ENCODE peak calls at places on chromosomes 16 and 17, in seven cellular contexts. One of them, this sample, is unnamed.

GRCh38 chr16:66927012-66927436 is 1.7 kb upstream of the RRAD start:
- DNase-seq in H1: no peak
- DNase-seq in H9: peak
- DNase-seq in IMR-90: peak
- DNase-seq in neuronal stem cell: no peak
- DNase-seq in mesenchymal stem cell: peak
- DNase-seq in trophoblast cell: peak
- DNase-seq in this sample: peak

GRCh38 chr17:49360796-49361128 is 1.3 kb downstream of the ZNF652 start:
- DNase-seq in H1: no peak
- DNase-seq in H9: no peak
- DNase-seq in IMR-90: peak
- DNase-seq in neuronal stem cell: no peak
- DNase-seq in mesenchymal stem cell: no peak
- DNase-seq in trophoblast cell: no peak
- DNase-seq in this sample: no peak

GRCh38 chr17:20300399-20301037 is 166.8 kb downstream of the LGALS9B start:
- DNase-seq in H1: no peak
- DNase-seq in H9: no peak
- DNase-seq in IMR-90: peak
- DNase-seq in neuronal stem cell: no peak
- DNase-seq in mesenchymal stem cell: peak
- DNase-seq in trophoblast cell: peak
- DNase-seq in this sample: no peak

GRCh38 chr16:63904930-63905329 is 1216.9 kb downstream of the CDH11 start:
- DNase-seq in H1: no peak
- DNase-seq in H9: no peak
- DNase-seq in IMR-90: no peak
- DNase-seq in neuronal stem cell: no peak
- DNase-seq in mesenchymal stem cell: no peak
- DNase-seq in trophoblast cell: no peak
- DNase-seq in this sample: no peak

GRCh38 chr17:79438045-79438444 is 172.8 kb downstream of the RBFOX3 start:
- DNase-seq in H1: no peak
- DNase-seq in H9: no peak
- DNase-seq in IMR-90: no peak
- DNase-seq in neuronal stem cell: no peak
- DNase-seq in mesenchymal stem cell: no peak
- DNase-seq in trophoblast cell: no peak
- DNase-seq in this sample: peak

GRCh38 chr17:80998388-80999223 is 7.0 kb downstream of the CHMP6 start:
- DNase-seq in H1: no peak
- DNase-seq in H9: no peak
- DNase-seq in IMR-90: no peak
- DNase-seq in neuronal stem cell: no peak
- DNase-seq in mesenchymal stem cell: no peak
- DNase-seq in trophoblast cell: no peak
- DNase-seq in this sample: no peak

GRCh38 chr17:18219016-18219415 is 6.4 kb upstream of the LLGL1 start:
- DNase-seq in H1: no peak
- DNase-seq in H9: no peak
- DNase-seq in IMR-90: peak
- DNase-seq in neuronal stem cell: no peak
- DNase-seq in mesenchymal stem cell: peak
- DNase-seq in trophoblast cell: no peak
- DNase-seq in this sample: no peak

GRCh38 chr16:13148836-13149235 is 247.4 kb downstream of the SHISA9 start:
- DNase-seq in H1: no peak
- DNase-seq in H9: no peak
- DNase-seq in IMR-90: no peak
- DNase-seq in neuronal stem cell: no peak
- DNase-seq in mesenchymal stem cell: no peak
- DNase-seq in trophoblast cell: no peak
- DNase-seq in this sample: no peak

GRCh38 chr17:36153887-36154576 is 22.4 kb downstream of the TBC1D3B start:
- DNase-seq in H1: no peak
- DNase-seq in H9: no peak
- DNase-seq in IMR-90: no peak
- DNase-seq in neuronal stem cell: no peak
- DNase-seq in mesenchymal stem cell: no peak
- DNase-seq in trophoblast cell: no peak
- DNase-seq in this sample: no peak

GRCh38 chr16:66189951-66190350 is 176.5 kb upstream of the CDH5 start:
- DNase-seq in H1: no peak
- DNase-seq in H9: no peak
- DNase-seq in IMR-90: peak
- DNase-seq in neuronal stem cell: no peak
- DNase-seq in mesenchymal stem cell: peak
- DNase-seq in trophoblast cell: no peak
- DNase-seq in this sample: no peak

GRCh38 chr17:40555296-40556190 is 9.7 kb downstream of the CCR7 start:
- DNase-seq in H1: no peak
- DNase-seq in H9: no peak
- DNase-seq in IMR-90: no peak
- DNase-seq in neuronal stem cell: no peak
- DNase-seq in mesenchymal stem cell: no peak
- DNase-seq in trophoblast cell: peak
- DNase-seq in this sample: no peak

GRCh38 chr17:3639981-3640596 is 3.5 kb downstream of the CTNS start:
- DNase-seq in H1: no peak
- DNase-seq in H9: no peak
- DNase-seq in IMR-90: peak
- DNase-seq in neuronal stem cell: no peak
- DNase-seq in mesenchymal stem cell: no peak
- DNase-seq in trophoblast cell: no peak
- DNase-seq in this sample: peak

GRCh38 chr16:67459066-67459857 is 21.7 kb downstream of the ATP6V0D1 start:
- DNase-seq in H1: no peak
- DNase-seq in H9: no peak
- DNase-seq in IMR-90: no peak
- DNase-seq in neuronal stem cell: no peak
- DNase-seq in mesenchymal stem cell: peak
- DNase-seq in trophoblast cell: no peak
- DNase-seq in this sample: no peak

GRCh38 chr16:65122974-65123845 is 1.3 kb upstream of the CDH11 start:
- DNase-seq in H1: no peak
- DNase-seq in H9: peak
- DNase-seq in IMR-90: peak
- DNase-seq in neuronal stem cell: peak
- DNase-seq in mesenchymal stem cell: peak
- DNase-seq in trophoblast cell: no peak
- DNase-seq in this sample: peak

GRCh38 chr16:1456951-1457350 is 12.6 kb upstream of the CCDC154 start:
- DNase-seq in H1: peak
- DNase-seq in H9: no peak
- DNase-seq in IMR-90: no peak
- DNase-seq in neuronal stem cell: no peak
- DNase-seq in mesenchymal stem cell: no peak
- DNase-seq in trophoblast cell: no peak
- DNase-seq in this sample: no peak

GRCh38 chr17:50258647-50259483 is 15.4 kb upstream of the TMEM92 start:
- DNase-seq in H1: no peak
- DNase-seq in H9: peak
- DNase-seq in IMR-90: peak
- DNase-seq in neuronal stem cell: no peak
- DNase-seq in mesenchymal stem cell: no peak
- DNase-seq in trophoblast cell: no peak
- DNase-seq in this sample: no peak

GRCh38 chr16:9155876-9156275 is 64.4 kb downstream of the HAPSTR1 start:
- DNase-seq in H1: no peak
- DNase-seq in H9: no peak
- DNase-seq in IMR-90: no peak
- DNase-seq in neuronal stem cell: no peak
- DNase-seq in mesenchymal stem cell: no peak
- DNase-seq in trophoblast cell: no peak
- DNase-seq in this sample: no peak

GRCh38 chr17:74862108-74862901 is 2.6 kb upstream of the GRIN2C start:
- DNase-seq in H1: peak
- DNase-seq in H9: peak
- DNase-seq in IMR-90: peak
- DNase-seq in neuronal stem cell: peak
- DNase-seq in mesenchymal stem cell: peak
- DNase-seq in trophoblast cell: no peak
- DNase-seq in this sample: peak

GRCh38 chr17:75854111-75854748 is 905 bp downstream of the WBP2 start:
- DNase-seq in H1: no peak
- DNase-seq in H9: peak
- DNase-seq in IMR-90: peak
- DNase-seq in neuronal stem cell: no peak
- DNase-seq in mesenchymal stem cell: peak
- DNase-seq in trophoblast cell: peak
- DNase-seq in this sample: peak

GRCh38 chr17:58668598-58668935 is 23.3 kb downstream of the TEX14 start:
- DNase-seq in H1: no peak
- DNase-seq in H9: no peak
- DNase-seq in IMR-90: no peak
- DNase-seq in neuronal stem cell: no peak
- DNase-seq in mesenchymal stem cell: no peak
- DNase-seq in trophoblast cell: no peak
- DNase-seq in this sample: no peak

GRCh38 chr17:4741544-4741943 is 1.8 kb upstream of the CXCL16 start:
- DNase-seq in H1: no peak
- DNase-seq in H9: no peak
- DNase-seq in IMR-90: no peak
- DNase-seq in neuronal stem cell: no peak
- DNase-seq in mesenchymal stem cell: no peak
- DNase-seq in trophoblast cell: no peak
- DNase-seq in this sample: no peak

GRCh38 chr17:68398731-68399637 is 58.3 kb downstream of the WIPI1 start:
- DNase-seq in H1: peak
- DNase-seq in H9: peak
- DNase-seq in IMR-90: peak
- DNase-seq in neuronal stem cell: peak
- DNase-seq in mesenchymal stem cell: peak
- DNase-seq in trophoblast cell: peak
- DNase-seq in this sample: peak

GRCh38 chr16:15521758-15522509 is 87.5 kb downstream of the BMERB1 start:
- DNase-seq in H1: no peak
- DNase-seq in H9: no peak
- DNase-seq in IMR-90: no peak
- DNase-seq in neuronal stem cell: no peak
- DNase-seq in mesenchymal stem cell: peak
- DNase-seq in trophoblast cell: no peak
- DNase-seq in this sample: peak

GRCh38 chr17:12507046-12507445 is 158.6 kb upstream of the MYOCD start:
- DNase-seq in H1: no peak
- DNase-seq in H9: no peak
- DNase-seq in IMR-90: no peak
- DNase-seq in neuronal stem cell: no peak
- DNase-seq in mesenchymal stem cell: no peak
- DNase-seq in trophoblast cell: no peak
- DNase-seq in this sample: no peak
- H2BK120ac ChIP-seq in H1: no peak
- H2BK120ac ChIP-seq in H9: no peak
- H2BK120ac ChIP-seq in IMR-90: peak
- H2BK120ac ChIP-seq in neuronal stem cell: no peak
- H2BK120ac ChIP-seq in mesenchymal stem cell: no peak
- H2BK120ac ChIP-seq in trophoblast cell: no peak
- H2BK120ac ChIP-seq in this sample: no peak

GRCh38 chr16:29831490-29831889 is 11.2 kb downstream of the MVP start:
- DNase-seq in H1: no peak
- DNase-seq in H9: no peak
- DNase-seq in IMR-90: no peak
- DNase-seq in neuronal stem cell: no peak
- DNase-seq in mesenchymal stem cell: no peak
- DNase-seq in trophoblast cell: no peak
- DNase-seq in this sample: no peak
- H3K4ac ChIP-seq in H1: no peak
- H3K4ac ChIP-seq in H9: no peak
- H3K4ac ChIP-seq in IMR-90: no peak
- H3K4ac ChIP-seq in neuronal stem cell: no peak
- H3K4ac ChIP-seq in mesenchymal stem cell: no peak
- H3K4ac ChIP-seq in trophoblast cell: no peak
- H3K4ac ChIP-seq in this sample: no peak

DNA sequence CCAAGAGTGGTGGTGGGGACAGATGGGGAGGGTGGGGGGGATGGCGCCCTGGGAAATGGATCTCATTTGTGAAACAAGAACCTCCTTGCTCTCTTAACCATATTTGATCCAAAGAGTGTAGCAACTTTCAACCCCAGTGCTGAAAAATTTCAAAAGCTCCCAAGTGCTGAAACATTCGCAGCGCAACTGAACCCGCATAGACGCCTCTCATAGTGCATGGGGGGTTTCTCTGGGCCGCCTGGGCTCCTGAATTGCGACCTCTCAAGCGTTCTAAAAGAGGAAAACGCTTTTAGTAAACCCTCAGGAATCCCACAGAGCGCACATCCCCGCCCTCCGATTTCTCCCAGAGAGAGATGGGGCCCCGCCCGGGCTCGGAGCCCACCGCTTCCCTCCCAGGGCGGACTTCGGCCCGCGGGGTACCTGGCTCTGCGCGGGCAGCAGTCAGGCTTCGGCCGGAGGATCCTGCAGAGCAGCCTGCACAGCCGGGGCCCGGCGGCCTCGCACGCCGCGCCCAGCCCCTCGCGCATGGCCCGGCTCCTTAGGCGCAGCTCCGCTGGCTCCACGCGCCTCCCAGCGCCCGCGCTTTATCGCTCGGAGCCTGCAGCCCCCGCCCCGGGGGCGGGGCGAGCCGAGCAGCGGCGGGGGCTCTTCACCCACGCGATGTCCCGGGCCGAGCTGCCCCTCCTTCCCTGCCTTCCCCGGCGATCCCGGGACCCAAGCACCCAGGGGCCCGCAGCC is 7.0 kb downstream of the NOS2 start:
- DNase-seq in H1: peak
- DNase-seq in H9: peak
- DNase-seq in IMR-90: no peak
- DNase-seq in neuronal stem cell: peak
- DNase-seq in mesenchymal stem cell: no peak
- DNase-seq in trophoblast cell: no peak
- DNase-seq in this sample: peak
- H2BK120ac ChIP-seq in H1: no peak
- H2BK120ac ChIP-seq in H9: no peak
- H2BK120ac ChIP-seq in IMR-90: no peak
- H2BK120ac ChIP-seq in neuronal stem cell: peak
- H2BK120ac ChIP-seq in mesenchymal stem cell: no peak
- H2BK120ac ChIP-seq in trophoblast cell: no peak
- H2BK120ac ChIP-seq in this sample: no peak

GRCh38 chr17:82100502-82101298 is 2.7 kb upstream of the FASN start:
- DNase-seq in H1: no peak
- DNase-seq in H9: no peak
- DNase-seq in IMR-90: no peak
- DNase-seq in neuronal stem cell: no peak
- DNase-seq in mesenchymal stem cell: no peak
- DNase-seq in trophoblast cell: no peak
- DNase-seq in this sample: no peak
- H3K4ac ChIP-seq in H1: peak
- H3K4ac ChIP-seq in H9: no peak
- H3K4ac ChIP-seq in IMR-90: no peak
- H3K4ac ChIP-seq in neuronal stem cell: peak
- H3K4ac ChIP-seq in mesenchymal stem cell: peak
- H3K4ac ChIP-seq in trophoblast cell: no peak
- H3K4ac ChIP-seq in this sample: no peak

This sample was measured in mesendoderm.